ENCODE peak calls at places on chromosomes 4 and X, in four cellular contexts. T is smooth muscle cell of the brain vasculature, X is foreskin fibroblast, Y is A172. J is an unnamed sample.

GRCh38 chrX:104084534-104085277 is 8.7 kb upstream of the TMSB15C start:
- DNase-seq in T (no peak), X (no peak), Y (no peak), J (no peak)

GRCh38 chr4:36385951-36386561 is 104.6 kb downstream of the DTHD1 start:
- DNase-seq in T (no peak), X (no peak), Y (no peak), J (no peak)

GRCh38 chr4:2354127-2354526 is 64.3 kb downstream of the ZFYVE28 start:
- DNase-seq in T (no peak), X (no peak), Y (no peak), J (no peak)

GRCh38 chr4:8160233-8160560 is 1.6 kb upstream of the ABLIM2 start:
- DNase-seq in T (no peak), X (no peak), Y (no peak), J (no peak)

GRCh38 chrX:107747596-107748161 is 27.9 kb downstream of the TSC22D3 start:
- DNase-seq in T (no peak), X (peak), Y (no peak), J (no peak)

GRCh38 chr4:144699565-144699964 is 53.6 kb downstream of the HHIP start:
- DNase-seq in T (no peak), X (no peak), Y (peak), J (no peak)

GRCh38 chr4:76658231-76659102 is 223.4 kb downstream of the SHROOM3 start:
- DNase-seq in T (no peak), X (peak), Y (peak), J (no peak)

GRCh38 chrX:23661671-23662070 is 5.6 kb upstream of the PRDX4 start:
- DNase-seq in T (no peak), X (no peak), Y (no peak), J (no peak)

GRCh38 chr4:11914406-11914805 is 485.7 kb upstream of the HS3ST1 start:
- DNase-seq in T (no peak), X (no peak), Y (no peak), J (no peak)

GRCh38 chr4:162497564-162498167 is 333.9 kb upstream of the FSTL5 start:
- DNase-seq in T (no peak), X (peak), Y (peak), J (no peak)

GRCh38 chr4:101888472-101888871 is 97.9 kb downstream of the BANK1 start:
- DNase-seq in T (no peak), X (no peak), Y (no peak), J (no peak)

GRCh38 chr4:121485190-121485804 is 104.5 kb upstream of the QRFPR start:
- DNase-seq in T (no peak), X (no peak), Y (no peak), J (no peak)

GRCh38 chrX:10832103-10832502 is 211.7 kb upstream of the MID1 start:
- DNase-seq in T (no peak), X (no peak), Y (no peak), J (no peak)

GRCh38 chr4:14582658-14583057 is 419.6 kb upstream of the CPEB2 start:
- DNase-seq in T (no peak), X (no peak), Y (no peak), J (no peak)